ENCODE peak calls at places on chromosomes 2 and 18, in ten cellular contexts. Y is WTC11, Q is GM23338, L is Caco-2, I is glutamatergic neuron, M is spleen, D is HCT116, R is PC-3, C is bronchial epithelial cell, H is hepatocyte. E is an unnamed sample.

GRCh38 chr18:49664086-49664890 is 102.4 kb downstream of the LIPG start:
- DNase-seq in C (no peak), Q (peak; percentile 54), H (no peak), D (no peak), R (no peak), M (no peak), L (no peak), Y (peak; percentile 55), I (no peak), E (no peak)

GRCh38 chr2:46268196-46268595 is 29.0 kb upstream of the EPAS1 start:
- DNase-seq in Y (no peak), M (no peak), H (no peak), C (no peak), D (no peak), Q (no peak), I (no peak), R (no peak), L (no peak), E (no peak)

GRCh38 chr2:201854841-201855240 is 48.5 kb downstream of the CDK15 start:
- DNase-seq in Q (no peak), I (no peak), C (peak; percentile 44), D (no peak), L (no peak), R (peak; percentile 72), H (no peak), Y (no peak), M (no peak), E (no peak)

GRCh38 chr2:201966691-201967388 is 66.8 kb upstream of the FZD7 start:
- DNase-seq in M (no peak), L (no peak), D (no peak), R (peak; percentile 6), Y (no peak), I (no peak), H (no peak), C (no peak), Q (peak; percentile 17), E (no peak)

GRCh38 chr2:121529439-121530209 is 1.1 kb upstream of the RNU4ATAC start:
- DNase-seq in H (peak; percentile 83), M (no peak), I (peak; percentile 86), Q (peak; percentile 88), L (peak; percentile 67), C (no peak), D (no peak), R (peak; percentile 42), Y (no peak), E (peak; percentile 45)

GRCh38 chr2:237279012-237279768 is 134.8 kb downstream of the COL6A3 start:
- DNase-seq in R (no peak), Y (no peak), I (no peak), C (no peak), D (no peak), M (no peak), L (no peak), Q (no peak), H (no peak), E (no peak)

GRCh38 chr2:120269816-120270215 is 17.2 kb downstream of the RALB start:
- DNase-seq in I (no peak), M (no peak), D (no peak), R (no peak), L (no peak), H (no peak), Y (no peak), Q (no peak), C (no peak), E (no peak)

GRCh38 chr2:39778233-39778632 is 825 bp downstream of the THUMPD2 start:
- DNase-seq in Y (no peak), Q (no peak), I (no peak), H (no peak), M (no peak), R (no peak), C (no peak), L (no peak), D (no peak), E (peak; percentile 17)

GRCh38 chr2:120766758-120767351 is 31.2 kb downstream of the GLI2 start:
- DNase-seq in R (no peak), M (peak; percentile 70), Q (peak; percentile 44), Y (peak; percentile 29), L (peak; percentile 64), D (no peak), C (no peak), H (no peak), I (peak; percentile 8), E (no peak)

GRCh38 chr18:10054366-10054765 is 140.6 kb downstream of the VAPA start:
- DNase-seq in H (no peak), I (no peak), Q (no peak), D (no peak), R (no peak), M (no peak), C (no peak), Y (no peak), L (no peak), E (no peak)

GRCh38 chr2:11411768-11412448 is 54.1 kb downstream of the E2F6 start:
- DNase-seq in H (peak; percentile 64), Y (peak; percentile 65), L (peak; percentile 54), M (no peak), R (peak; percentile 71), C (peak; percentile 39), Q (peak; percentile 88), I (peak; percentile 52), D (no peak), E (peak; percentile 43)

GRCh38 chr2:227614246-227614645 is 394 bp downstream of the SCYGR3 start:
- DNase-seq in H (no peak), R (no peak), M (no peak), L (no peak), D (no peak), Q (no peak), Y (no peak), I (no peak), C (no peak), E (no peak)

GRCh38 chr2:16508061-16508851 is 157.4 kb downstream of the CYRIA start:
- DNase-seq in H (peak; percentile 84), D (no peak), Y (peak; percentile 73), L (peak; percentile 66), Q (peak; percentile 83), C (peak; percentile 13), I (peak; percentile 83), R (peak; percentile 28), M (no peak), E (no peak)

GRCh38 chr2:231029563-231029962 is 7.8 kb upstream of the C2orf72 start:
- DNase-seq in L (no peak), Q (no peak), R (no peak), C (no peak), M (no peak), I (no peak), D (no peak), Y (no peak), H (no peak), E (no peak)

GRCh38 chr18:34576622-34577021 is 133.5 kb upstream of the DTNA start:
- DNase-seq in I (no peak), L (no peak), Q (no peak), M (no peak), Y (no peak), R (no peak), D (no peak), H (no peak), C (no peak), E (no peak)

GRCh38 chr2:69177063-69177771 is 164.2 kb downstream of the ANTXR1 start:
- DNase-seq in D (no peak), Y (peak; percentile 22), I (no peak), C (no peak), R (no peak), H (peak; percentile 72), Q (peak; percentile 70), M (no peak), L (peak; percentile 48), E (peak; percentile 46)

GRCh38 chr2:42060718-42061619 is 13.1 kb downstream of the PKDCC start:
- DNase-seq in C (no peak), I (no peak), M (peak; percentile 58), L (no peak), Y (no peak), Q (no peak), D (no peak), R (no peak), H (peak; percentile 76), E (no peak)

GRCh38 chr2:217356795-217357194 is 496.9 kb upstream of the TNP1 start:
- DNase-seq in H (no peak), C (no peak), Q (peak; percentile 18), D (no peak), M (no peak), L (no peak), Y (no peak), I (no peak), R (no peak), E (no peak)

GRCh38 chr2:7379799-7380198 is 462.6 kb downstream of the RNF144A start:
- DNase-seq in Y (peak; percentile 34), H (no peak), Q (peak; percentile 11), C (no peak), M (no peak), D (no peak), R (no peak), I (no peak), L (no peak), E (peak; percentile 27)
- TF ChIP-seq CTCF in Y (no peak), H (no peak), Q (peak; percentile 55), C (no peak), M (no peak), D (peak; percentile 36), R (no peak), I (no peak), L (no peak), E (no peak)

DNA sequence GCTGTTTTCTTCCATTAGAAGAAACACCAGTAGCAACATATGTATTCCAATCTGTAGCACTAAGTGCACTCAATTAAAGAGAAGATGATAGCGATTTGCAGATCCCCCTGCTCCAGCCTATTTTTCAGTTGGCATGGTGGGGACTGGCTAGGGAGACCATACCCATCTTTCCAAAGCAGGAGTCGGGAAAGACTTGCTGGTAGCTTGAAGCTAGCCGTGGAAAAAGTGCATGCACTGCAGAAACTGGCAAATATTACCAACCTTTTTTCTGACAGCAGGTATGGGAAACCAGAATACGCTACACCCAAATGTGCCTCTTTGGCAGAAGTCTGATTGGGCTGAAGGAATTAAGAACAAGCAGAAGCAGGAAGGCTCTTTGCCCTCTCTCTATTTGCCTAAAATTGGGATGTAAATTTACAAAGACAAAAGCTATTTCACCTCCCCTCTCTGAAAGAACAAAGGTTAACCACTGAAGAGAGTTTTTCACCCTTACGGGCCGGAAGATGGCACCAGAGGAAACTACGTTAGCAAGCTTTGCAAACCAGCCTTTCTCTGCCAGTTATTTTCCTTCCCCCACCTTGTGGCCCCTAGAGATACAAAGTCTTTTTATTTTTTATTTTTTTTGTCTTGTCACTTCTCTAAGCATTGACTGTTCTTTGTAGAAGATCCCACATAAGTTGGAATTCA is 273.1 kb downstream of the DLGAP1 start:
- DNase-seq in M (no peak), Q (peak; percentile 86), Y (peak; percentile 19), I (no peak), D (no peak), R (no peak), H (peak; percentile 46), C (no peak), L (no peak), E (no peak)
- TF ChIP-seq CTCF in M (no peak), Q (peak; percentile 77), Y (no peak), I (no peak), D (no peak), R (no peak), H (peak; percentile 48), C (no peak), L (no peak), E (peak; percentile 39)

GRCh38 chr18:75638223-75638596 is 210.7 kb upstream of the SMIM21 start:
- DNase-seq in L (no peak), Y (no peak), H (no peak), D (no peak), C (no peak), R (no peak), I (no peak), Q (no peak), M (no peak), E (peak; percentile 61)
- TF ChIP-seq CTCF in L (no peak), Y (no peak), H (no peak), D (no peak), C (no peak), R (no peak), I (no peak), Q (no peak), M (no peak), E (no peak)

GRCh38 chr2:74374509-74375205 is 5.5 kb downstream of the DCTN1 start:
- DNase-seq in R (no peak), M (no peak), L (no peak), D (no peak), I (peak; percentile 87), C (peak; percentile 79), Y (peak; percentile 87), H (peak; percentile 89), Q (peak; percentile 95), E (no peak)
- TF ChIP-seq CTCF in R (no peak), M (no peak), L (no peak), D (no peak), I (no peak), C (no peak), Y (no peak), H (no peak), Q (no peak), E (no peak)

E was measured in MCF 10A.